ENCODE peak calls at places on chromosome 10, in ten cellular contexts. One of them, this sample, is unnamed.

GRCh38 chr10:21637795-21638194 is 103.8 kb downstream of the MLLT10 start:
- DNase-seq in AG10803: no peak
- DNase-seq in pancreas: no peak
- DNase-seq in psoas muscle: no peak
- DNase-seq in left ventricle myocardium inferior: no peak
- DNase-seq in body of pancreas: no peak
- DNase-seq in upper lobe of right lung: no peak
- DNase-seq in neuronal stem cell: peak; percentile 18
- DNase-seq in GM23248: no peak
- DNase-seq in naive thymus-derived CD4-positive, alpha-beta T cell: no peak
- DNase-seq in this sample: no peak

GRCh38 chr10:24834869-24835268 is 111.2 kb upstream of the ARHGAP21 start:
- DNase-seq in neuronal stem cell: no peak
- DNase-seq in naive thymus-derived CD4-positive, alpha-beta T cell: no peak
- DNase-seq in pancreas: no peak
- DNase-seq in upper lobe of right lung: no peak
- DNase-seq in body of pancreas: no peak
- DNase-seq in left ventricle myocardium inferior: no peak
- DNase-seq in psoas muscle: no peak
- DNase-seq in GM23248: no peak
- DNase-seq in AG10803: no peak
- DNase-seq in this sample: no peak

GRCh38 chr10:79287973-79288715 is 59.1 kb upstream of the PPIF start:
- DNase-seq in naive thymus-derived CD4-positive, alpha-beta T cell: no peak
- DNase-seq in psoas muscle: no peak
- DNase-seq in left ventricle myocardium inferior: no peak
- DNase-seq in body of pancreas: no peak
- DNase-seq in GM23248: no peak
- DNase-seq in AG10803: no peak
- DNase-seq in pancreas: no peak
- DNase-seq in neuronal stem cell: no peak
- DNase-seq in upper lobe of right lung: no peak
- DNase-seq in this sample: peak; percentile 25

GRCh38 chr10:84825330-84825729 is 496.9 kb downstream of the CCSER2 start:
- DNase-seq in left ventricle myocardium inferior: peak; percentile 22
- DNase-seq in naive thymus-derived CD4-positive, alpha-beta T cell: no peak
- DNase-seq in body of pancreas: peak; percentile 37
- DNase-seq in AG10803: peak; percentile 32
- DNase-seq in psoas muscle: no peak
- DNase-seq in GM23248: peak; percentile 57
- DNase-seq in pancreas: no peak
- DNase-seq in upper lobe of right lung: no peak
- DNase-seq in neuronal stem cell: no peak
- DNase-seq in this sample: no peak

GRCh38 chr10:99619090-99619800 is 994 bp downstream of the SLC25A28 start:
- DNase-seq in naive thymus-derived CD4-positive, alpha-beta T cell: peak; percentile 27
- DNase-seq in upper lobe of right lung: no peak
- DNase-seq in pancreas: no peak
- DNase-seq in body of pancreas: no peak
- DNase-seq in GM23248: peak; percentile 34
- DNase-seq in neuronal stem cell: no peak
- DNase-seq in psoas muscle: no peak
- DNase-seq in left ventricle myocardium inferior: no peak
- DNase-seq in AG10803: peak; percentile 31
- DNase-seq in this sample: no peak

GRCh38 chr10:112039823-112040222 is 143.7 kb downstream of the GPAM start:
- DNase-seq in pancreas: no peak
- DNase-seq in left ventricle myocardium inferior: no peak
- DNase-seq in upper lobe of right lung: no peak
- DNase-seq in naive thymus-derived CD4-positive, alpha-beta T cell: no peak
- DNase-seq in GM23248: no peak
- DNase-seq in body of pancreas: no peak
- DNase-seq in neuronal stem cell: no peak
- DNase-seq in AG10803: no peak
- DNase-seq in psoas muscle: no peak
- DNase-seq in this sample: no peak

GRCh38 chr10:91798736-91799579 is 732 bp downstream of the TNKS2 start:
- DNase-seq in GM23248: peak; percentile 70
- DNase-seq in pancreas: no peak
- DNase-seq in neuronal stem cell: no peak
- DNase-seq in left ventricle myocardium inferior: peak; percentile 32
- DNase-seq in body of pancreas: peak; percentile 60
- DNase-seq in psoas muscle: no peak
- DNase-seq in naive thymus-derived CD4-positive, alpha-beta T cell: peak; percentile 73
- DNase-seq in upper lobe of right lung: peak; percentile 77
- DNase-seq in AG10803: peak; percentile 54
- DNase-seq in this sample: no peak

GRCh38 chr10:86481761-86482160 is 39.8 kb downstream of the WAPL start:
- DNase-seq in psoas muscle: no peak
- DNase-seq in naive thymus-derived CD4-positive, alpha-beta T cell: no peak
- DNase-seq in neuronal stem cell: no peak
- DNase-seq in GM23248: no peak
- DNase-seq in body of pancreas: no peak
- DNase-seq in AG10803: no peak
- DNase-seq in upper lobe of right lung: no peak
- DNase-seq in left ventricle myocardium inferior: no peak
- DNase-seq in pancreas: no peak
- DNase-seq in this sample: no peak

GRCh38 chr10:102384053-102384452 is 11.5 kb upstream of the NFKB2 start:
- DNase-seq in body of pancreas: no peak
- DNase-seq in naive thymus-derived CD4-positive, alpha-beta T cell: no peak
- DNase-seq in GM23248: peak; percentile 38
- DNase-seq in neuronal stem cell: no peak
- DNase-seq in upper lobe of right lung: no peak
- DNase-seq in AG10803: no peak
- DNase-seq in left ventricle myocardium inferior: no peak
- DNase-seq in pancreas: no peak
- DNase-seq in psoas muscle: no peak
- DNase-seq in this sample: no peak

GRCh38 chr10:68474021-68474420 is 2.2 kb upstream of the DNA2 start:
- DNase-seq in naive thymus-derived CD4-positive, alpha-beta T cell: no peak
- DNase-seq in body of pancreas: no peak
- DNase-seq in upper lobe of right lung: no peak
- DNase-seq in left ventricle myocardium inferior: no peak
- DNase-seq in pancreas: no peak
- DNase-seq in AG10803: peak; percentile 33
- DNase-seq in psoas muscle: no peak
- DNase-seq in neuronal stem cell: no peak
- DNase-seq in GM23248: peak; percentile 4
- DNase-seq in this sample: no peak

GRCh38 chr10:116557305-116557880 is 11.7 kb downstream of the PNLIP start:
- DNase-seq in psoas muscle: no peak
- DNase-seq in upper lobe of right lung: no peak
- DNase-seq in naive thymus-derived CD4-positive, alpha-beta T cell: no peak
- DNase-seq in GM23248: no peak
- DNase-seq in body of pancreas: peak; percentile 70
- DNase-seq in pancreas: no peak
- DNase-seq in AG10803: no peak
- DNase-seq in neuronal stem cell: no peak
- DNase-seq in left ventricle myocardium inferior: no peak
- DNase-seq in this sample: no peak

GRCh38 chr10:10500941-10501340 is 516.7 kb upstream of the CELF2 start:
- DNase-seq in pancreas: no peak
- DNase-seq in AG10803: peak; percentile 58
- DNase-seq in left ventricle myocardium inferior: no peak
- DNase-seq in body of pancreas: no peak
- DNase-seq in GM23248: peak; percentile 67
- DNase-seq in upper lobe of right lung: no peak
- DNase-seq in naive thymus-derived CD4-positive, alpha-beta T cell: no peak
- DNase-seq in psoas muscle: no peak
- DNase-seq in neuronal stem cell: no peak
- DNase-seq in this sample: no peak

GRCh38 chr10:91389636-91390512 is 20.3 kb upstream of the HECTD2 start:
- DNase-seq in AG10803: peak; percentile 61
- DNase-seq in neuronal stem cell: peak; percentile 47
- DNase-seq in naive thymus-derived CD4-positive, alpha-beta T cell: peak; percentile 68
- DNase-seq in body of pancreas: no peak
- DNase-seq in GM23248: peak; percentile 81
- DNase-seq in left ventricle myocardium inferior: no peak
- DNase-seq in upper lobe of right lung: no peak
- DNase-seq in pancreas: no peak
- DNase-seq in psoas muscle: no peak
- DNase-seq in this sample: peak; percentile 19

DNA sequence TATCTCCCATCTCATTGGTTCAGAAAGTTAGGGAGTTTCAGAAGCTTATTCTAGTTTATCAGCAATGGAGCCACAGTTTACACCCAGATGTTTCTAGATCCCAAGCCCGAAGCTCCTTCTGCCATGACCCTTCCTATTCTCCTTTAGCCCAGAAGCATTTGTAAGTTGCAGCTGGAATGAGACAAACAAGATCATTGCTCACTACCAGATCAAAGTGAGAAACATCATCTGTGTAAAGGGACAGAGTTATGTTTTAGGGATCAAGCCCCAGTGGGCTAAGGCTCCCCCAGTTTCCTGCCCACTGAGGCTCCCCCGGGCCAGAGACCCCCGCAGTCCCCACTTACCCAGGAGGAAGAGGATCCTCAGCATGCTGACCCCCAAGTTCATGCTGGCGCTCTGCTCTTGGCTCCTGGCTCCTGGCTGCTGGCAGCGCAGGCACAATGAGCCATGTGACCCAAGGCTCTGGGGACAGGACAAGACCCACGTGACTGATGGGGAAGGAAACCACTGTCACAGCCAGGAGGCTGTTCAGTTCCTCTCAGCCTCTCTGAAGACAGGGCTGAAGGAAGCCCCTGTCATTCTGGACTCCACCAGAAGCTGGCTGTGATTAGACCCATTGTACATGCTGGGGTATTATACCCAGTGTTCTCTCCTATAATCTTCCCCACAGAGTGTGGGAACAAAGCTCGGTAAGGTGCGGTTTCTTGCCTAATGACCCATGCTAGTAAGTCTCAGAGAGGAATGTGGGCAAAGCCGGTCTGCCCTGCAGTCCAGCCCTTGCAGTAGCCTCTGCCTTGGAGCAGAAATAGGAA is at the start of gene TMEM273:
- DNase-seq in GM23248: no peak
- DNase-seq in psoas muscle: peak; percentile 64
- DNase-seq in neuronal stem cell: no peak
- DNase-seq in AG10803: no peak
- DNase-seq in upper lobe of right lung: peak; percentile 82
- DNase-seq in pancreas: no peak
- DNase-seq in left ventricle myocardium inferior: peak; percentile 83
- DNase-seq in naive thymus-derived CD4-positive, alpha-beta T cell: no peak
- DNase-seq in body of pancreas: peak; percentile 33
- DNase-seq in this sample: peak; percentile 55
- H3K4me3 ChIP-seq in GM23248: no peak within 1 kb of the TSS
- H3K4me3 ChIP-seq in psoas muscle: peak within 1 kb of the TSS; percentile 56
- H3K4me3 ChIP-seq in neuronal stem cell: no peak within 1 kb of the TSS
- H3K4me3 ChIP-seq in AG10803: no peak within 1 kb of the TSS
- H3K4me3 ChIP-seq in upper lobe of right lung: peak within 1 kb of the TSS; percentile 48
- H3K4me3 ChIP-seq in pancreas: no peak within 1 kb of the TSS
- H3K4me3 ChIP-seq in left ventricle myocardium inferior: peak within 1 kb of the TSS; percentile 62
- H3K4me3 ChIP-seq in naive thymus-derived CD4-positive, alpha-beta T cell: no peak within 1 kb of the TSS
- H3K4me3 ChIP-seq in body of pancreas: no peak within 1 kb of the TSS
- H3K4me3 ChIP-seq in this sample: no peak within 1 kb of the TSS

DNA sequence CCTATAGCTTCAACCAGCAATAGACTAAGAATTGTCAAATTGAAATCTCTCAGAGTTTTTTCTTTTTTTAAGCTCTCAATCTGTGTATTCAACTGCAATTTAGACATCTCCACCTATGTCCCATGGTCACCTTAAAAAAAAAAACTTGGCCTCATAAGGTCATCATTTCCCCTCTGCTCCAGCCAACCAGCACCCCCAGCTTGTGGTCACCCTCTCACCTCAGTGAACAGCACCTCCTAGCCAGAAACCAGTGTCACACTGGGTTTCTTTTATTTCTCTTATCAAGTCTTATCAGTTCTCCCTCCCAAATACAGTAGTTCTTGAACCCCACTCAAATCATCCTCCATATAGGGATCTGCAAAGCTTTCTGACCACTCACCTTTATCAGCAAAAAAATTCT is 4.0 kb downstream of the ITGB1 start:
- DNase-seq in psoas muscle: no peak
- DNase-seq in upper lobe of right lung: no peak
- DNase-seq in neuronal stem cell: no peak
- DNase-seq in left ventricle myocardium inferior: no peak
- DNase-seq in pancreas: no peak
- DNase-seq in body of pancreas: no peak
- DNase-seq in AG10803: no peak
- DNase-seq in GM23248: no peak
- DNase-seq in naive thymus-derived CD4-positive, alpha-beta T cell: no peak
- DNase-seq in this sample: no peak
- H3K4me3 ChIP-seq in psoas muscle: peak overlapping the region; percentile 95
- H3K4me3 ChIP-seq in upper lobe of right lung: no peak overlapping the region
- H3K4me3 ChIP-seq in neuronal stem cell: no peak overlapping the region
- H3K4me3 ChIP-seq in left ventricle myocardium inferior: peak overlapping the region; percentile 97
- H3K4me3 ChIP-seq in pancreas: no peak overlapping the region
- H3K4me3 ChIP-seq in body of pancreas: no peak overlapping the region
- H3K4me3 ChIP-seq in AG10803: peak overlapping the region; percentile 80
- H3K4me3 ChIP-seq in GM23248: peak overlapping the region; percentile 84
- H3K4me3 ChIP-seq in naive thymus-derived CD4-positive, alpha-beta T cell: peak overlapping the region; percentile 4
- H3K4me3 ChIP-seq in this sample: no peak overlapping the region

GRCh38 chr10:15347205-15347604 is 23.9 kb downstream of the FAM171A1 start:
- DNase-seq in neuronal stem cell: no peak
- DNase-seq in psoas muscle: no peak
- DNase-seq in pancreas: no peak
- DNase-seq in left ventricle myocardium inferior: no peak
- DNase-seq in naive thymus-derived CD4-positive, alpha-beta T cell: no peak
- DNase-seq in body of pancreas: no peak
- DNase-seq in upper lobe of right lung: no peak
- DNase-seq in GM23248: no peak
- DNase-seq in AG10803: no peak
- DNase-seq in this sample: no peak
- H3K4me3 ChIP-seq in neuronal stem cell: no peak overlapping the region
- H3K4me3 ChIP-seq in psoas muscle: no peak overlapping the region
- H3K4me3 ChIP-seq in pancreas: no peak overlapping the region
- H3K4me3 ChIP-seq in left ventricle myocardium inferior: no peak overlapping the region
- H3K4me3 ChIP-seq in naive thymus-derived CD4-positive, alpha-beta T cell: no peak overlapping the region
- H3K4me3 ChIP-seq in body of pancreas: no peak overlapping the region
- H3K4me3 ChIP-seq in upper lobe of right lung: no peak overlapping the region
- H3K4me3 ChIP-seq in GM23248: no peak overlapping the region
- H3K4me3 ChIP-seq in AG10803: no peak overlapping the region
- H3K4me3 ChIP-seq in this sample: no peak overlapping the region

GRCh38 chr10:104368406-104368805 is 14.8 kb downstream of the CFAP58 start:
- DNase-seq in body of pancreas: no peak
- DNase-seq in neuronal stem cell: no peak
- DNase-seq in AG10803: no peak
- DNase-seq in GM23248: no peak
- DNase-seq in pancreas: no peak
- DNase-seq in left ventricle myocardium inferior: no peak
- DNase-seq in psoas muscle: no peak
- DNase-seq in naive thymus-derived CD4-positive, alpha-beta T cell: no peak
- DNase-seq in upper lobe of right lung: no peak
- DNase-seq in this sample: no peak

GRCh38 chr10:104371753-104372152 is 18.1 kb downstream of the CFAP58 start:
- DNase-seq in naive thymus-derived CD4-positive, alpha-beta T cell: no peak
- DNase-seq in neuronal stem cell: no peak
- DNase-seq in AG10803: no peak
- DNase-seq in psoas muscle: no peak
- DNase-seq in left ventricle myocardium inferior: no peak
- DNase-seq in body of pancreas: no peak
- DNase-seq in upper lobe of right lung: no peak
- DNase-seq in GM23248: no peak
- DNase-seq in pancreas: no peak
- DNase-seq in this sample: no peak

DNA sequence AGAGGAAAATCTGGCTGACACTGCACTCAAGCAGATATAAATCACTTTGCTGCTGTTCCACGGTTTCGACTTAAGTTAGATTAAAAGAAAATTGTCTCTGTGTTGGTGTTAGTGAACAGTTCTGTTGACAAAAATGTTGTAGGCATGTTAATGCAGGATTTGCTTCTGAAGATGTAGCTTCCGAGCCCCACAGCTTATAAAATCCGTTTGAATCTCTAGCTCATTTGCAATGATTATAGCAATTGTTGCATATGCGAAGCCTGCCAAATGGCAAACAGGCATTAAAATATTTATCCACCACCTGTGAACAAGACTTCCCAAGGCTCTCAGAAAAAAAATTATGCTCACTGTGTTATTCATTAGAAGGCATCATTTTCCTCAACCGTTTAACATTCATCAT is 14.2 kb downstream of the CFAP58 start:
- DNase-seq in body of pancreas: no peak
- DNase-seq in upper lobe of right lung: no peak
- DNase-seq in GM23248: no peak
- DNase-seq in neuronal stem cell: no peak
- DNase-seq in left ventricle myocardium inferior: no peak
- DNase-seq in naive thymus-derived CD4-positive, alpha-beta T cell: no peak
- DNase-seq in pancreas: no peak
- DNase-seq in AG10803: no peak
- DNase-seq in psoas muscle: no peak
- DNase-seq in this sample: no peak
- H3K4me3 ChIP-seq in body of pancreas: no peak overlapping the region
- H3K4me3 ChIP-seq in upper lobe of right lung: no peak overlapping the region
- H3K4me3 ChIP-seq in GM23248: no peak overlapping the region
- H3K4me3 ChIP-seq in neuronal stem cell: no peak overlapping the region
- H3K4me3 ChIP-seq in left ventricle myocardium inferior: no peak overlapping the region
- H3K4me3 ChIP-seq in naive thymus-derived CD4-positive, alpha-beta T cell: no peak overlapping the region
- H3K4me3 ChIP-seq in pancreas: no peak overlapping the region
- H3K4me3 ChIP-seq in AG10803: no peak overlapping the region
- H3K4me3 ChIP-seq in psoas muscle: no peak overlapping the region
- H3K4me3 ChIP-seq in this sample: no peak overlapping the region